ENCODE peak calls at places on chromosomes 16 and 17, in five cellular contexts. N is GM23248, D is neural progenitor cell, E is PC-3, C is MM.1S. P is an unnamed sample.

GRCh38 chr16:50093607-50094570 is 28.1 kb downstream of the HEATR3 start:
- DNase-seq in E (no peak), D (no peak), N (peak; percentile 94), C (no peak), P (no peak)

GRCh38 chr17:80187493-80187892 is 17.7 kb downstream of the CARD14 start:
- DNase-seq in N (peak; percentile 77), E (peak; percentile 73), D (no peak), C (no peak), P (no peak)

GRCh38 chr17:1630662-1631061 is 2.0 kb upstream of the SLC43A2 start:
- DNase-seq in D (no peak), E (no peak), N (peak; percentile 32), C (no peak), P (peak; percentile 35)

GRCh38 chr17:39769974-39770587 is 32.3 kb downstream of the GRB7 start:
- DNase-seq in E (peak; percentile 96), C (peak; percentile 76), N (peak; percentile 41), D (no peak), P (peak; percentile 67)

GRCh38 chr16:24986512-24987303 is 28.5 kb downstream of the ARHGAP17 start:
- DNase-seq in C (no peak), E (peak; percentile 71), N (peak; percentile 90), D (no peak), P (no peak)

GRCh38 chr17:1590031-1590746 is 27.6 kb upstream of the PITPNA start:
- DNase-seq in E (peak; percentile 84), N (peak; percentile 92), C (no peak), D (no peak), P (no peak)

GRCh38 chr17:8877984-8878383 is 10.5 kb upstream of the PIK3R6 start:
- DNase-seq in E (no peak), D (no peak), C (no peak), N (no peak), P (no peak)

GRCh38 chr16:2190659-2191445 is 5.6 kb downstream of the CASKIN1 start:
- DNase-seq in C (no peak), E (no peak), D (no peak), N (no peak), P (no peak)

GRCh38 chr16:31367875-31368274 is 12.9 kb downstream of the ITGAX start:
- DNase-seq in E (no peak), C (no peak), D (no peak), N (no peak), P (no peak)

GRCh38 chr16:1416521-1416941 is 2.0 kb upstream of the UNKL start:
- DNase-seq in E (peak; percentile 20), D (no peak), C (no peak), N (no peak), P (no peak)

GRCh38 chr16:54180421-54181359 is 105.9 kb downstream of the IRX3 start:
- DNase-seq in N (no peak), C (no peak), E (no peak), D (no peak), P (no peak)

GRCh38 chr16:68342620-68343019 is 31.8 kb downstream of the PRMT7 start:
- DNase-seq in E (no peak), D (no peak), C (no peak), N (no peak), P (no peak)

GRCh38 chr17:83149326-83149725 is 69.9 kb downstream of the METRNL start:
- DNase-seq in D (no peak), N (no peak), C (no peak), E (no peak), P (no peak)

GRCh38 chr17:75024686-75025397 is 12.4 kb downstream of the MRPL58 start:
- DNase-seq in N (no peak), C (no peak), E (peak; percentile 51), D (no peak), P (no peak)

GRCh38 chr16:31200821-31201510 is 1.6 kb downstream of the PYCARD start:
- DNase-seq in N (peak; percentile 60), D (no peak), E (peak; percentile 50), C (no peak), P (peak; percentile 49)

GRCh38 chr16:528111-529011 is 849 bp downstream of the CAPN15 start:
- DNase-seq in D (peak; percentile 62), E (peak; percentile 39), C (peak; percentile 17), N (peak; percentile 91), P (peak; percentile 37)

GRCh38 chr16:50301626-50302471 is 35.5 kb downstream of the ADCY7 start:
- DNase-seq in C (no peak), N (peak; percentile 96), D (no peak), E (no peak), P (no peak)

GRCh38 chr16:81879625-81880024 is 100.5 kb downstream of the PLCG2 start:
- DNase-seq in D (peak; percentile 16), E (peak; percentile 8), N (no peak), C (no peak), P (peak; percentile 46)

GRCh38 chr17:3026856-3027751 is 36.3 kb downstream of the OR1D5 start:
- DNase-seq in C (no peak), E (no peak), N (no peak), D (peak; percentile 23), P (no peak)

GRCh38 chr16:67423634-67424575 is 7.0 kb upstream of the HSD11B2 start:
- DNase-seq in N (no peak), C (no peak), D (peak; percentile 33), E (no peak), P (no peak)

GRCh38 chr17:165939-166338 is 15.5 kb downstream of the DOC2B start:
- DNase-seq in E (no peak), C (no peak), N (no peak), D (no peak), P (no peak)

GRCh38 chr17:67585077-67585602 is 132.6 kb upstream of the NOL11 start:
- DNase-seq in D (no peak), E (peak; percentile 75), C (no peak), N (no peak), P (no peak)

GRCh38 chr17:66837226-66837625 is 2.3 kb downstream of the CACNG5 start:
- DNase-seq in D (no peak), E (no peak), N (no peak), C (no peak), P (no peak)

GRCh38 chr17:72121164-72122001 is 563 bp downstream of the SOX9 start:
- DNase-seq in N (peak; percentile 85), E (peak; percentile 48), C (no peak), D (peak; percentile 71), P (no peak)

GRCh38 chr17:80816241-80817103 is 175.2 kb upstream of the CHMP6 start:
- DNase-seq in N (no peak), D (no peak), C (no peak), E (no peak), P (no peak)

GRCh38 chr17:57619061-57619937 is 125.8 kb downstream of the CCDC182 start:
- DNase-seq in C (no peak), E (peak; percentile 29), D (no peak), N (peak; percentile 72), P (no peak)

GRCh38 chr17:65171753-65172152 is 34.6 kb downstream of the RGS9 start:
- DNase-seq in C (no peak), E (no peak), N (no peak), D (no peak), P (peak; percentile 62)

GRCh38 chr17:65172511-65173136 is 35.5 kb downstream of the RGS9 start:
- DNase-seq in N (no peak), E (no peak), D (no peak), C (no peak), P (no peak)

GRCh38 chr17:65173284-65173793 is 36.2 kb downstream of the RGS9 start:
- DNase-seq in E (peak; percentile 78), D (no peak), C (no peak), N (peak; percentile 32), P (peak; percentile 68)

GRCh38 chr17:65169691-65170090 is 32.5 kb downstream of the RGS9 start:
- DNase-seq in E (no peak), D (no peak), C (no peak), N (no peak), P (no peak)

DNA sequence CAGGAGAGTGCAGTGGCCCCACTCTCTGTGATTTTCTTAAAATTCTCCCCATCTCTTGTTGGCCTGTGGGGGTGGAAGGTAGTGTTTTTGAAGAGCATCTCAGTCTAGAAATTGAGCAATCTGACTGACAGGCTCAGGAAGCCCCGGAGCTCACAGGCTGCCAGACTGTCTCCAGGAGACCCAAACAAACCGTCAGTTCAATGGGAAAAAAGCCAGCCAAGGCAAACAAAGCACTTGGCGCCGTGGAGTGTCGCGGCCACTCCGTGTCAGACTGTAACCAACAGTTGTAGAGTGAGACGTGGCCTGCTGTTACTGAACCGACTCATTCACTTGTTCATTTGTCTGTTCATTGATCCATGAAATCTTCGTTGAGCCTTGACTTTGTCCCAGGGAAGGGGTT is 33.7 kb downstream of the RGS9 start:
- DNase-seq in N (no peak), D (no peak), E (peak; percentile 54), C (no peak), P (no peak)
- TF ChIP-seq EZH2phosphoT487 in N (no peak), D (no peak), E (no peak), C (no peak), P (no peak)

DNA sequence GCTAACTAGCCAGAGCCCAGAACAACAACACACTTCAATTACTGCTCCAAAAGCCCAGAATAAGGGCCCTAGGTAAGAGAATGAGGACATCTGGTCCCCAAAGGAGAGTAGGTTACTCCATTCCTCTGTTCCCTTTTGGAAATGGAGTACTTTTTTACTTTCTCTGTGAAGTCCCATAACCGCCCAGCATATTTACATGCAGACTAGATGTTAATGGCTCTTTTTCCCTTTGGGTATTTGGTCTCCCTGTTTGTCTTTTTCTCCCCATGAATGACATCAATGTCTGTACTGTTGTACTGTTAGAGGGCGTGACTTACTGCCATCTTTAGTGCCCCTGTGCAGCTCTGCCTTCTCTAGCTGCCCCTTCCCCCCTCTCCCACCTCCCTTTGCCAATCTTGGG is 19.0 kb downstream of the GPR179 start:
- DNase-seq in D (no peak), N (no peak), E (no peak), C (no peak), P (no peak)
- H3K4me2 ChIP-seq in D (peak overlapping the region; percentile 62), N (no peak overlapping the region), E (no peak overlapping the region), C (no peak overlapping the region), P (peak overlapping the region; percentile 91)

GRCh38 chr17:47180337-47180736 is 8.8 kb downstream of the CDC27 start:
- DNase-seq in E (no peak), N (no peak), C (no peak), D (no peak), P (no peak)
- H3K4me1 ChIP-seq in E (peaks cover 6% of the 10 kb centered on the region), N (peaks cover 27% of the 10 kb centered on the region), C (peaks cover 7% of the 10 kb centered on the region), D (no peaks in the 10 kb centered on the region), P (peaks cover 28% of the 10 kb centered on the region)

GRCh38 chr16:70725024-70725911 is 39.4 kb upstream of the MTSS2 start:
- DNase-seq in D (no peak), C (no peak), E (no peak), N (no peak), P (no peak)

GRCh38 chr16:70725912-70726828 is 40.3 kb upstream of the MTSS2 start:
- DNase-seq in N (no peak), C (no peak), E (no peak), D (no peak), P (no peak)

GRCh38 chr16:70726869-70727494 is 41.1 kb upstream of the MTSS2 start:
- DNase-seq in N (no peak), C (no peak), E (no peak), D (no peak), P (no peak)

GRCh38 chr16:70723740-70724145 is 37.9 kb upstream of the MTSS2 start:
- DNase-seq in N (no peak), E (no peak), C (no peak), D (no peak), P (no peak)

GRCh38 chr16:70724146-70725023 is 38.5 kb upstream of the MTSS2 start:
- DNase-seq in D (no peak), N (no peak), C (no peak), E (no peak), P (no peak)
- TF ChIP-seq EZH2phosphoT487 in D (no peak), N (no peak), C (no peak), E (no peak), P (no peak)

GRCh38 chr16:89641719-89642187 is 15.8 kb downstream of the CHMP1A start:
- DNase-seq in N (no peak), D (no peak), C (no peak), E (no peak), P (no peak)
- H3K4me2 ChIP-seq in N (no peak overlapping the region), D (no peak overlapping the region), C (no peak overlapping the region), E (no peak overlapping the region), P (no peak overlapping the region)

P was measured in OCI-LY7.